ENCODE peak calls at places on chromosomes 2 and 18, in five cellular contexts. W is stomach, V is cardiac muscle cell, S is HCT116, J is sigmoid colon. X is an unnamed sample.

GRCh38 chr2:167200025-167200424 is 311.7 kb downstream of the XIRP2 start:
- DNase-seq in W (no peak), V (no peak), S (no peak), J (no peak), X (no peak)

GRCh38 chr2:130391872-130392670 is 36.2 kb downstream of the PTPN18 start:
- DNase-seq in W (no peak), V (peak), S (no peak), J (peak), X (no peak)

GRCh38 chr2:184041077-184041476 is 557.3 kb upstream of the ZNF804A start:
- DNase-seq in W (no peak), V (no peak), S (no peak), J (no peak), X (no peak)

GRCh38 chr2:17813015-17813741 is 3.1 kb upstream of the MSGN1 start:
- DNase-seq in W (no peak), V (no peak), S (no peak), J (no peak), X (no peak)

GRCh38 chr2:143158098-143158497 is 28.9 kb downstream of the ARHGAP15 start:
- DNase-seq in W (no peak), V (no peak), S (no peak), J (no peak), X (no peak)

GRCh38 chr18:22935431-22935830 is 2.3 kb downstream of the RBBP8 start:
- DNase-seq in W (no peak), V (no peak), S (no peak), J (no peak), X (no peak)

GRCh38 chr2:74093426-74093825 is 54.3 kb downstream of the BOLA3 start:
- DNase-seq in W (no peak), V (no peak), S (no peak), J (no peak), X (no peak)

GRCh38 chr18:53153281-53153680 is 813.3 kb downstream of the DCC start:
- DNase-seq in W (no peak), V (peak), S (no peak), J (no peak), X (no peak)

GRCh38 chr2:178825183-178825582 is 18.0 kb upstream of the TTN start:
- DNase-seq in W (no peak), V (no peak), S (no peak), J (no peak), X (no peak)

GRCh38 chr18:21851327-21851961 is 110.9 kb downstream of the MIB1 start:
- DNase-seq in W (no peak), V (no peak), S (no peak), J (no peak), X (no peak)

GRCh38 chr18:68056936-68057335 is 540.4 kb upstream of the DSEL start:
- DNase-seq in W (no peak), V (no peak), S (no peak), J (no peak), X (no peak)

GRCh38 chr2:126885701-126886121 is 13.0 kb upstream of the TEX51 start:
- DNase-seq in W (no peak), V (no peak), S (no peak), J (peak), X (peak)

GRCh38 chr2:207504513-207505171 is 25.1 kb upstream of the CREB1 start:
- DNase-seq in W (no peak), V (peak), S (no peak), J (no peak), X (no peak)
- TF ChIP-seq CTCF in W (no peak), V (peak), S (no peak), J (no peak), X (no peak)

DNA sequence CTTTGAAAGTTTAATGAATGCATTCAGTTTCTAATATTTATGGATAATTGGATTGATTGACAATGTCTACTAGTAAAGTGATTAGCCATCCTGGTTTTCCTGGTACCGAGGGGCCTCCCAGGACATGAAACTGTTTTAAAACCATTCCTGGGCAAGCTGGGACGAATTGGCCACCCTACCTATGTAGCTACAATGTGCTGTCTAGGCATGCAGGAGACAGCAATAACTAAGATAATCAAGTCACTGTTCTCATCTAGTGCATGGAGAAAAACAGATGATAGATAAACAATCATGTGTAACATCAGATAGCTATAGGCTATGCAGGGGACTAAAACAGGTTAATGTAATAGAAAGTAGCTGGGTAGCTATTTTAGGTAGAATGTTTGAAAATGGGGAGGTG is 67.1 kb downstream of the PMAIP1 start:
- DNase-seq in W (no peak), V (no peak), S (no peak), J (no peak), X (no peak)
- H3K27ac ChIP-seq in W (no peak), V (no peak), S (no peak), J (no peak), X (no peak)

GRCh38 chr2:228681426-228681825 is 499.9 kb upstream of the SPHKAP start:
- DNase-seq in W (no peak), V (peak), S (peak), J (no peak), X (no peak)
- TF ChIP-seq CTCF in W (no peak), V (peak), S (peak), J (no peak), X (peak)

GRCh38 chr2:134232868-134233732 is 20.8 kb upstream of the MGAT5 start:
- DNase-seq in W (no peak), V (no peak), S (no peak), J (no peak), X (no peak)
- H3K27ac ChIP-seq in W (peak), V (no peak), S (no peak), J (no peak), X (peak)

GRCh38 chr2:144361742-144362141 is 158.2 kb downstream of the ZEB2 start:
- DNase-seq in W (no peak), V (no peak), S (no peak), J (no peak), X (no peak)
- TF ChIP-seq CTCF in W (no peak), V (no peak), S (no peak), J (no peak), X (no peak)

GRCh38 chr2:239195992-239196391 is 204.8 kb downstream of the HDAC4 start:
- DNase-seq in W (no peak), V (no peak), S (no peak), J (no peak), X (peak)

GRCh38 chr2:239197146-239197545 is 203.7 kb downstream of the HDAC4 start:
- DNase-seq in W (no peak), V (no peak), S (no peak), J (peak), X (peak)

GRCh38 chr2:239198221-239198620 is 202.6 kb downstream of the HDAC4 start:
- DNase-seq in W (no peak), V (no peak), S (no peak), J (peak), X (peak)

GRCh38 chr2:239195318-239195871 is 205.4 kb downstream of the HDAC4 start:
- DNase-seq in W (peak), V (no peak), S (no peak), J (peak), X (peak)

GRCh38 chr2:239196474-239197021 is 204.3 kb downstream of the HDAC4 start:
- DNase-seq in W (peak), V (no peak), S (no peak), J (peak), X (peak)
- H3K27ac ChIP-seq in W (no peak), V (no peak), S (no peak), J (no peak), X (no peak)

DNA sequence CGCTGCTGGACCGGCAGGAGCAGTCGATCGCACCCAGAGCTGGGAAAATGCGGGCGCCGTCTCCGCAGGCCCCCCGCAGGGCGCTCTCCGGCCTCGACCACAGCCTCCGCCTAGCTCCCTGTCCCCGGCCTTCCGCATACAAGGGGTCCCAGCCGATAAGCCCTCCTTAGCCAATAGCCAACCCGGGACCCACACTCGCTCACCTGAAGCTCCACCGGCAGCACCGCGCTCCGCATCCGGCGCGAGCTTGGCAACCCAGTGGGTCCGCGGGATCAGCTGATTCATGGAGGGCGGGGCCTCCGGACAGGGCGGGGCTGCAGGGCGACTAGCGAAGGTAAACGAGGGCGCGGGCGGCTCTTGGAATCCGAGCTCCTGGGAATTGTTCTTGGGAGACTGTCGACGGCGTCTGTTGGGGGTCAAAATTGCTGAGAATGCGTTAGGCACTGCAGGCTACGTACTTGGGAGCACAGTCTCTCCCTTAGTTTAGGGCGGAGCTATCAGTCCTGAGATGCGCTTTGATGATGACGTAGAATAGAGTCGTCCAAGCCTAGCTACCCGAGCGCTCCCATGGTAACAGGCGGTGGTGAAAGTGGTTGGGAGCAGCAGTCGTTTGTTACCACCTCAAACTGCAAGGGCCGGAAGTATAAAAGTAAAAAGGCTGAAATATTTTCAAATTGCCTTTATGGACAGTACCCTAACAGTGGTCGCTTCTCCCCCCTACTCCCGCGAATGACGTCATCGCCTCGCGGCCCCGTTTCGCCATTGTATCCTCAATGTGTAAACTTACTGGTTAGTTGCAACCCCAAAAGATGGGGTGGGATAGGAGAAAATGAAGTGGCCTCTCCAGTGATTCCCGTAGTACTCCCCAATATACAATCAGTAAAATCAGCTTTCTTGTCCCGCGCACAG is at the start of gene ALS2:
- DNase-seq in W (peak), V (peak), S (peak), J (peak), X (peak)
- TF ChIP-seq CTCF in W (no peak), V (no peak), S (no peak), J (no peak), X (no peak)

X was measured in upper lobe of right lung.